ENCODE peak calls at places on chromosomes 4 and X, in five cellular contexts. O, T, I, N and J are unnamed samples.

GRCh38 chr4:114103908-114104307 is 124.5 kb upstream of the ARSJ start:
- DNase-seq in O (no peak), T (no peak), I (no peak), N (no peak), J (no peak)

GRCh38 chr4:159077702-159078495 is 25.0 kb upstream of the RAPGEF2 start:
- DNase-seq in O (no peak), T (no peak), I (no peak), N (no peak), J (peak)

GRCh38 chrX:130211415-130212186 is 39.8 kb downstream of the RAB33A start:
- DNase-seq in O (no peak), T (no peak), I (no peak), N (no peak), J (no peak)

GRCh38 chrX:135973025-135973547 is 702 bp downstream of the MMGT1 start:
- DNase-seq in O (peak), T (no peak), I (no peak), N (no peak), J (peak)

GRCh38 chr4:7812191-7812860 is 127.3 kb downstream of the AFAP1 start:
- DNase-seq in O (no peak), T (no peak), I (no peak), N (no peak), J (no peak)

GRCh38 chr4:41185614-41186609 is 28.4 kb downstream of the APBB2 start:
- DNase-seq in O (no peak), T (no peak), I (no peak), N (no peak), J (peak)

GRCh38 chrX:71622347-71623104 is 4.2 kb upstream of the CXCR3 start:
- DNase-seq in O (peak), T (peak), I (no peak), N (peak), J (peak)

GRCh38 chr4:6848717-6849305 is 60.8 kb upstream of the TBC1D14 start:
- DNase-seq in O (no peak), T (no peak), I (no peak), N (no peak), J (no peak)

GRCh38 chr4:15498356-15498755 is 28.7 kb downstream of the CC2D2A start:
- DNase-seq in O (no peak), T (no peak), I (no peak), N (no peak), J (no peak)

GRCh38 chr4:123340381-123340701 is 56.3 kb upstream of the SPRY1 start:
- DNase-seq in O (no peak), T (no peak), I (no peak), N (peak), J (peak)

GRCh38 chr4:12036450-12036849 is 607.8 kb upstream of the HS3ST1 start:
- DNase-seq in O (no peak), T (no peak), I (no peak), N (no peak), J (no peak)

GRCh38 chrX:119622356-119623232 is 16.4 kb upstream of the NKRF start:
- DNase-seq in O (no peak), T (no peak), I (no peak), N (no peak), J (no peak)

DNA sequence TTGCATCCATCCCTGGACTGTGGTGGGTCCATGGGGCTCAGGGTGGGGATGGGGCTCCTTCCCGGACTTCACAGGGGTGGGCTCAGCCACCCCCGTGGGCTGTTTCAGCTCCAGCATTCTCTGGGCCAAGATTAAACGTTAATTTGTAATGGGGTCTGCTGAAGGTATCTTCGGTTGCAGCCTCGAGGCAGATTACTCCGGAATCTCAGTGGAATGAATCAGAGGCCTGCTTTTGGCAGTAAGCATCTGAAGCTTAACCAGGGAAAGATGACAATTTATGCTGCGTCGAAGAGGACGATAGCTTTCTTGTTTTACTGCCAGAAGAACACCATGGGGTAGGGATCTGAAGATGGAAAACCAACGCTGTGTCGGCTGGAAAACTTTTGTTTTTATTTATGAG is 129.3 kb upstream of the MSX1 start:
- DNase-seq in O (no peak), T (peak), I (no peak), N (no peak), J (no peak)
- H3K27ac ChIP-seq in O (no peak), T (peak), I (no peak), N (no peak), J (no peak)

GRCh38 chr4:4343038-4343437 is 43.9 kb upstream of the NSG1 start:
- DNase-seq in O (no peak), T (no peak), I (no peak), N (no peak), J (no peak)
- H3K27ac ChIP-seq in O (no peak), T (no peak), I (no peak), N (no peak), J (no peak)

DNA sequence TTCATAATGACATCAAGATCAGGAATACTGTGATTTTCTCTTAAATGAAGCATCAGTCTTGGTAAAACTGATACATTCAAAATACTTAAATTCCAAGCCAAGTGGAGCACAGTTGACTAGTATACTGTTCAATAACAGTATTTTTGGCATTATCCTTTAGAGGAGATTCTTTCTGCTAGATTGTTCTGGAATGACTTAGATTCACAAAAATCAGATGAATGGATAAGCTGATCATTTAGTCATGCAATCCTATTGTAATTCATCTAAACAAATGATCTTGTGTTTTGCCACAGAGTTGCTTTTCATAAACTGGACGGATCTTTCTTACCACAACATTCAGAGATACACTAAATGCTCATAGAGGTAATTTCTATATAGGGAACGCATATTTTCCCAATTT is 232.0 kb downstream of the CXXC4 start:
- DNase-seq in O (no peak), T (no peak), I (no peak), N (no peak), J (no peak)
- H3K27ac ChIP-seq in O (no peak), T (no peak), I (no peak), N (no peak), J (no peak)

DNA sequence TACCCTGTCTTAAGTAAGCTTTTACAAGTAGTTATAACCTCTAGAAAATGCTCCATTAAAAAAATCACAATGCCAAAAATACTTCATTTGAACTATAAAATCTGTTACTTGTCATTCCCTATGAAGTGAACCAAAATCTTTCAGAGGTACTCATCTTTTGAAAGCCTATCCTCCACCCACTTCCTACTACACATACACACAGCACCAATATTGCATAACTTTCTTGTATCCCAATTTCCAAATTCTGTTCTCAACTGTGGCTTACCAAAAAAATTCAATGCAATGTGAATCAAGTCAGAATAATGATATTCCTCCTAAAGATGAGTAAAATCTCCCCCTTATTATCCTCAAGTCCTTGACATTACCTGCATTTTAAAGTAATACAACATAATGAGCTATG is 15.9 kb downstream of the DHX15 start:
- DNase-seq in O (no peak), T (no peak), I (no peak), N (no peak), J (no peak)
- H3K27ac ChIP-seq in O (no peak), T (no peak), I (no peak), N (no peak), J (no peak)

GRCh38 chrX:153502131-153502530 is 7.4 kb downstream of the BGN start:
- DNase-seq in O (no peak), T (no peak), I (no peak), N (no peak), J (no peak)
- H3K27ac ChIP-seq in O (no peak), T (no peak), I (peak), N (no peak), J (no peak)